ENCODE peak calls at places on chromosomes 1 and 21, in four cellular contexts. S, N, W and L are unnamed samples.

GRCh38 chr1:19029191-19030085 is 73.0 kb upstream of the IFFO2 start:
- DNase-seq in N (no peak), S (no peak), W (peak; percentile 8), L (no peak)

GRCh38 chr1:226629210-226629895 is 80.8 kb downstream of the STUM start:
- DNase-seq in S (no peak), N (no peak), W (no peak), L (no peak)

GRCh38 chr1:78814176-78814575 is 164.5 kb downstream of the IFI44 start:
- DNase-seq in S (no peak), W (no peak), N (no peak), L (no peak)

GRCh38 chr21:43608664-43609063 is 50.6 kb downstream of the HSF2BP start:
- DNase-seq in S (no peak), W (no peak), N (no peak), L (no peak)

GRCh38 chr1:210446479-210446878 is 117.8 kb downstream of the HHAT start:
- DNase-seq in S (no peak), W (no peak), N (no peak), L (no peak)

GRCh38 chr1:177307771-177308170 is 137.0 kb downstream of the BRINP2 start:
- DNase-seq in W (no peak), N (no peak), S (no peak), L (no peak)

GRCh38 chr1:20325407-20325737 is 34.7 kb downstream of the VWA5B1 start:
- DNase-seq in W (no peak), S (no peak), N (no peak), L (no peak)

GRCh38 chr1:221961532-221962292 is 219.8 kb upstream of the DUSP10 start:
- DNase-seq in S (no peak), W (no peak), N (peak; percentile 55), L (peak; percentile 35)

GRCh38 chr1:210269981-210270380 is 37.4 kb downstream of the SERTAD4 start:
- DNase-seq in S (no peak), N (no peak), W (no peak), L (no peak)

GRCh38 chr1:12384836-12385456 is 155.1 kb downstream of the VPS13D start:
- DNase-seq in W (no peak), S (no peak), N (no peak), L (no peak)

GRCh38 chr1:27604579-27605299 is 795 bp upstream of the AHDC1 start:
- DNase-seq in S (no peak), W (no peak), N (no peak), L (no peak)

GRCh38 chr1:154744352-154744751 is 125.7 kb downstream of the KCNN3 start:
- DNase-seq in W (no peak), S (no peak), N (no peak), L (no peak)

GRCh38 chr1:48776400-48777218 is at the start of gene BEND5:
- DNase-seq in N (no peak), W (peak; percentile 65), S (peak; percentile 94), L (no peak)

GRCh38 chr1:207798847-207799246 is 47.0 kb downstream of the CD46 start:
- DNase-seq in N (no peak), S (no peak), W (no peak), L (no peak)

GRCh38 chr1:200143347-200143746 is 115.8 kb downstream of the NR5A2 start:
- DNase-seq in S (no peak), W (no peak), N (no peak), L (no peak)

GRCh38 chr1:244337839-244338238 is 113.9 kb downstream of the ADSS2 start:
- DNase-seq in W (no peak), S (no peak), N (no peak), L (no peak)

GRCh38 chr1:7265771-7266371 is 480.6 kb downstream of the CAMTA1 start:
- DNase-seq in S (peak; percentile 83), W (no peak), N (no peak), L (no peak)

GRCh38 chr1:175287849-175288248 is 95.3 kb upstream of the KIAA0040 start:
- DNase-seq in W (no peak), N (no peak), S (no peak), L (no peak)

GRCh38 chr1:46408356-46409062 is 14.4 kb downstream of the FAAH start:
- DNase-seq in W (no peak), N (no peak), S (no peak), L (no peak)

GRCh38 chr1:209766051-209766450 is 10.2 kb downstream of the TRAF3IP3 start:
- DNase-seq in W (no peak), N (no peak), S (no peak), L (no peak)

GRCh38 chr1:53509775-53510174 is 50.6 kb downstream of the DMRTB1 start:
- DNase-seq in W (no peak), S (no peak), N (no peak), L (no peak)

GRCh38 chr1:156241311-156241811 is 623 bp upstream of the BGLAP start:
- DNase-seq in N (no peak), W (no peak), S (no peak), L (no peak)

GRCh38 chr1:235911300-235911662 is 44.6 kb upstream of the LYST start:
- DNase-seq in S (no peak), W (no peak), N (no peak), L (no peak)

GRCh38 chr21:23384679-23385078 is 2222.6 kb downstream of the MRPL39 start:
- DNase-seq in N (no peak), W (peak; percentile 50), S (no peak), L (no peak)

GRCh38 chr1:12251442-12251841 is 21.6 kb downstream of the VPS13D start:
- DNase-seq in N (no peak), W (no peak), S (no peak), L (no peak)

GRCh38 chr21:37071561-37072238 is 1.2 kb downstream of the PIGP start:
- DNase-seq in W (no peak), N (no peak), S (peak; percentile 34), L (peak; percentile 39)

GRCh38 chr1:89957063-89957462 is 37.8 kb upstream of the ZNF326 start:
- DNase-seq in W (no peak), S (no peak), N (no peak), L (peak; percentile 36)

GRCh38 chr1:103576065-103576464 is 4.7 kb downstream of the AMY2B start:
- DNase-seq in S (no peak), N (no peak), W (no peak), L (no peak)

GRCh38 chr1:233327938-233328660 is 575 bp downstream of the MAP3K21 start:
- DNase-seq in S (peak; percentile 71), N (no peak), W (peak; percentile 57), L (peak; percentile 11)

GRCh38 chr1:21003281-21003680 is 173.4 kb downstream of the EIF4G3 start:
- DNase-seq in N (no peak), W (no peak), S (no peak), L (no peak)

GRCh38 chr1:93253471-93253870 is 72.9 kb downstream of the CCDC18 start:
- DNase-seq in S (no peak), N (no peak), W (no peak), L (no peak)

GRCh38 chr1:34829250-34829649 is 30.3 kb downstream of the SMIM12 start:
- DNase-seq in N (no peak), S (no peak), W (no peak), L (no peak)

GRCh38 chr1:201172999-201173610 is 17.5 kb upstream of the IGFN1 start:
- DNase-seq in N (no peak), S (no peak), W (no peak), L (no peak)

GRCh38 chr1:174815036-174815435 is 184.7 kb upstream of the CACYBP start:
- DNase-seq in S (no peak), W (no peak), N (peak; percentile 21), L (no peak)

GRCh38 chr1:214341918-214342317 is 61.0 kb downstream of the SMYD2 start:
- DNase-seq in N (no peak), W (no peak), S (no peak), L (no peak)

GRCh38 chr1:19445417-19446342 is 39.7 kb downstream of the CAPZB start:
- DNase-seq in N (no peak), S (peak; percentile 61), W (peak; percentile 42), L (peak; percentile 36)

GRCh38 chr21:35316933-35317332 is 267.8 kb upstream of the RUNX1 start:
- DNase-seq in N (no peak), S (peak; percentile 15), W (no peak), L (no peak)

GRCh38 chr1:161198206-161198876 is 513 bp downstream of the ADAMTS4 start:
- DNase-seq in W (peak; percentile 79), S (peak; percentile 71), N (no peak), L (peak; percentile 56)

GRCh38 chr1:199396456-199396855 is 631.1 kb upstream of the NR5A2 start:
- DNase-seq in N (no peak), S (peak; percentile 14), W (no peak), L (no peak)

GRCh38 chr1:196680107-196680506 is 28.3 kb downstream of the CFH start:
- DNase-seq in S (no peak), N (no peak), W (no peak), L (no peak)

DNA sequence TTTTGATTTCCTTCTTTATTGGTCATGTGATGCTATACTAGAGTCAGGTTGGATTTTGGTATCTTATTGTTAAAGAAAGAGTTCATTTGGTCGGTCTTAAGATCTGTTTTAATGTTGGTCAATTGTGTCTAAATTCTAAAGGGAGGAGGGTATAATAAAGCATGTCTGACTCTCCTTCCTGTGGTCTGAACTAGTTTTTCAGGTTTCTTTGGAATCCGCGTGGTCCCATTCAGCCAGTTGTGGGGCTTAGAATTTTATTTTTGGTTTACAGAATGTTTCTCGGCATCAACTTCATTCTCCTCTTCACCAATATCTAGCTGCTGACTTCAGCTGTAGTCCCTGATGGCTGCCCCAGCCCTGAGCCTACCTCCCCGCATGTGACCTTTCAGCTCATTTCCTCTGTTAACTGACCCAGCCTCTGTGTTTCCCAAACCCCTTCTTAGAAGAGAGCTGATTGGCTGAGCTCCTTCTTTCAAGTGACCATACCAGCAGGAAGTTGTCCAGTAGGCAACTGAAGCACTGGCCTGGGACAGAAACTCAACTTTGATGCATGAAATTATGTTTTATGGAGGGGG is 8.7 kb upstream of the MYOC start:
- DNase-seq in S (no peak), N (no peak), W (no peak), L (no peak)
- TF ChIP-seq USF1 in S (no peak), N (no peak), W (no peak), L (no peak)

GRCh38 chr21:21226472-21226871 is 228.3 kb downstream of the NCAM2 start:
- DNase-seq in N (no peak), W (no peak), S (no peak), L (no peak)

GRCh38 chr21:21230672-21231071 is 232.5 kb downstream of the NCAM2 start:
- DNase-seq in W (no peak), S (no peak), N (no peak), L (peak; percentile 13)

GRCh38 chr21:21236981-21237380 is 238.8 kb downstream of the NCAM2 start:
- DNase-seq in N (no peak), W (no peak), S (no peak), L (no peak)

GRCh38 chr21:21232320-21232719 is 234.1 kb downstream of the NCAM2 start:
- DNase-seq in W (no peak), S (peak; percentile 10), N (no peak), L (no peak)
- TF ChIP-seq USF1 in W (no peak), S (no peak), N (no peak), L (no peak)

GRCh38 chr1:91099746-91100621 is 78.1 kb upstream of the ZNF644 start:
- DNase-seq in N (no peak), W (no peak), S (no peak), L (no peak)
- TF ChIP-seq USF1 in N (no peak), W (no peak), S (no peak), L (no peak)

GRCh38 chr1:16081636-16082035 is 8.2 kb upstream of the FAM131C start:
- DNase-seq in W (no peak), N (no peak), S (no peak), L (no peak)
- TF ChIP-seq USF1 in W (no peak), N (no peak), S (no peak), L (no peak)